ENCODE peak calls at places on chromosomes 11 and 22, in ten cellular contexts. H is lower lobe of right lung; V is right atrium auricular region; I is thoracic aorta; Z is CD4-positive, alpha-beta T cell; R is aorta; C is colonic mucosa; M is SK-N-SH; F is heart right ventricle; W is brain microvascular endothelial cell. T is an unnamed sample.

GRCh38 chr11:129375731-129376657 is at the start of gene BARX2:
- DNase-seq in Z (no peak), C (peak; percentile 77), R (no peak), M (peak; percentile 70), W (peak; percentile 59), I (no peak), H (peak; percentile 77), F (no peak), V (no peak), T (peak; percentile 16)

GRCh38 chr11:40241524-40242037 is 1217.9 kb downstream of the LRRC4C start:
- DNase-seq in Z (no peak), M (no peak), V (peak; percentile 60), H (no peak), C (no peak), F (no peak), I (no peak), R (no peak), W (no peak), T (peak; percentile 33)

GRCh38 chr22:33035276-33035863 is 22.8 kb downstream of the SYN3 start:
- DNase-seq in V (peak; percentile 1), R (no peak), I (no peak), H (no peak), W (no peak), M (no peak), Z (no peak), F (no peak), C (no peak), T (no peak)

GRCh38 chr22:31680764-31681624 is 19.0 kb upstream of the PISD start:
- DNase-seq in I (no peak), R (peak; percentile 51), M (no peak), V (no peak), C (peak; percentile 59), H (no peak), W (peak; percentile 37), F (no peak), Z (no peak), T (no peak)

GRCh38 chr11:74471037-74471436 is 3.7 kb upstream of the KCNE3 start:
- DNase-seq in H (no peak), V (peak; percentile 50), Z (no peak), R (no peak), M (no peak), W (no peak), C (no peak), F (no peak), I (no peak), T (no peak)

GRCh38 chr11:91219501-91219900 is 996.7 kb upstream of the CHORDC1 start:
- DNase-seq in I (no peak), H (no peak), F (no peak), R (no peak), C (no peak), Z (no peak), V (no peak), W (peak; percentile 67), M (no peak), T (no peak)

GRCh38 chr11:645536-645935 is 8.5 kb downstream of the DRD4 start:
- DNase-seq in M (no peak), I (no peak), R (no peak), C (no peak), H (no peak), V (no peak), W (no peak), Z (no peak), F (no peak), T (no peak)

GRCh38 chr11:23134627-23135026 is 274.4 kb upstream of the CCDC179 start:
- DNase-seq in C (no peak), I (no peak), Z (no peak), R (no peak), W (no peak), V (no peak), M (no peak), H (no peak), F (no peak), T (no peak)

GRCh38 chr11:13761712-13762111 is 93.2 kb downstream of the FAR1 start:
- DNase-seq in R (no peak), W (no peak), C (no peak), I (no peak), Z (no peak), V (no peak), H (no peak), M (no peak), F (no peak), T (no peak)

GRCh38 chr22:33529424-33530113 is 390.7 kb downstream of the LARGE1 start:
- DNase-seq in H (no peak), R (no peak), M (no peak), W (peak; percentile 47), C (no peak), I (no peak), F (no peak), V (no peak), Z (no peak), T (no peak)

GRCh38 chr11:10606536-10607208 is 38.2 kb upstream of the LYVE1 start:
- DNase-seq in V (no peak), M (no peak), W (peak; percentile 44), C (peak; percentile 12), H (no peak), Z (no peak), F (no peak), R (no peak), I (no peak), T (no peak)

GRCh38 chr11:110785398-110785797 is 73.2 kb upstream of the ARHGAP20 start:
- DNase-seq in F (no peak), C (no peak), M (no peak), H (no peak), V (no peak), W (no peak), R (no peak), I (no peak), Z (no peak), T (no peak)

GRCh38 chr22:50546326-50547230 is 879 bp downstream of the KLHDC7B start:
- DNase-seq in I (no peak), R (peak; percentile 51), F (no peak), M (peak; percentile 44), H (peak; percentile 45), V (no peak), W (no peak), Z (no peak), C (no peak), T (no peak)

DNA sequence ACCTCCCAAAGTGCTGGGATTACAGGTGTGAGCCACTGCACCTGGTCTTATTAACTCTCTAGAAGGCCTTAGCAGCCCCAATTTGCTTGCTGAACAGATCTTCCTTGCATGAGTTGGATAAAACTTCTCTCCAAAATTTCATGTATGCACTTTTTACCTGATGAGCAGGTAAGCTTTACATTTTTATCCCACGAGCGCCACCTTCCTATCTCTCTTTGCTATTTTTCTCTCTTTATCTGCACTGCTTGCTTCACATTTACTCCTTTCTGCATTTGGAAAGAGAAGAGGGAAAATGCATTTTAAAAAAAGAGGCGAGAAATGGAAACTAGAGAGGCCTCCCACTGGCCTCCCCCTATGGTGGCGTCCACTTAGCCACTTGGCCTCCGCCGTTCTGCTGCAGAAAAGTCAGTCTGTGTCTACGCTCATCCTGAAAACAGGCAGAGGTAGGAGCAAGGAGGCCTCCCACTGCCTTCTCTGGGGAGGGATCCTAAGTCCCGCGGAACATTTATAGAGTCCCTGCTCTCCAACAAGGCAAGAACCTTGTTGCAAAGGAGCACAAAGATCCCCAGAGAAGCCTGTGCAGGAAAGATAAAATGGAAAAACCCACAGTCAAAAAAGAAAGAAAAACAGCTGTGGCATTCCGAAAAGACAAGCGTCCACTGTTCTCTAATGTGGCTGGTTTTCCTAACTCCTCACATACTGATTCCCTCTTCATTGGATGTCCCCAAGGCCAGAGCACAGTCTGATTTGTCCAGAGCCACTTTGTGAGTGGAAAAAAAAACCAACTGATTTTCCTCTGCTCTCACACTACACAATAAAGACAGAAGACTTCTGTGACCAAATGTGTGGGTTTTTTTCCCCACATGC is 62.2 kb upstream of the INCENP start:
- DNase-seq in H (no peak), V (no peak), R (no peak), I (no peak), Z (no peak), F (no peak), W (no peak), M (no peak), C (no peak), T (no peak)
- H3K27ac ChIP-seq in H (no peak overlapping the region), V (no peak overlapping the region), R (no peak overlapping the region), I (no peak overlapping the region), Z (no peak overlapping the region), F (peak overlapping the region; percentile 23), W (no peak overlapping the region), M (no peak overlapping the region), C (no peak overlapping the region), T (peak overlapping the region; percentile 70)

DNA sequence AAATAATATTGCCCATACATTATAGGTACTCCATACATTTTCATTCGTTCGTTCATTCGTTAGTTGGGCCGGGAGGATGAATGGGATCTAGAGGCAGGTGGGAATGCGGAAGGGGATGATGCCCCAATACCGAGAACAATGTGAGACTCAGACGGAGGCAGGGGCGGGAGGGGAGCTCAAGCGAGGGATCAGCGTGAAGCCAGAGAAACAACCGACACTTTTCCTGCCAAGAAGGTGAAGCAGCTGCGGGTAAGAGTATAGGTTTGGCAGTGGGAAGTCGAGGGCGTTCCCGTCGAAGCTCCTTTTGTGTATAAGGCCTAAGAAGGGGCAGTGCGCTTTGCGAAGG is 1.1 kb upstream of the ARHGEF17 start:
- DNase-seq in Z (no peak), H (no peak), F (no peak), V (no peak), R (no peak), W (no peak), M (no peak), C (peak; percentile 37), I (no peak), T (no peak)
- H3K27ac ChIP-seq in Z (no peak overlapping the region), H (peak overlapping the region; percentile 66), F (peak overlapping the region; percentile 98), V (peak overlapping the region; percentile 95), R (no peak overlapping the region), W (no peak overlapping the region), M (peak overlapping the region; percentile 74), C (peak overlapping the region; percentile 87), I (peak overlapping the region; percentile 80), T (peak overlapping the region; percentile 13)

GRCh38 chr11:57214494-57214893 is 22.6 kb downstream of the APLNR start:
- DNase-seq in Z (no peak), H (no peak), W (peak; percentile 83), I (no peak), C (no peak), F (no peak), R (no peak), V (no peak), M (no peak), T (peak; percentile 40)
- H3K27ac ChIP-seq in Z (no peak overlapping the region), H (no peak overlapping the region), W (no peak overlapping the region), I (no peak overlapping the region), C (no peak overlapping the region), F (no peak overlapping the region), R (no peak overlapping the region), V (no peak overlapping the region), M (no peak overlapping the region), T (no peak overlapping the region)

DNA sequence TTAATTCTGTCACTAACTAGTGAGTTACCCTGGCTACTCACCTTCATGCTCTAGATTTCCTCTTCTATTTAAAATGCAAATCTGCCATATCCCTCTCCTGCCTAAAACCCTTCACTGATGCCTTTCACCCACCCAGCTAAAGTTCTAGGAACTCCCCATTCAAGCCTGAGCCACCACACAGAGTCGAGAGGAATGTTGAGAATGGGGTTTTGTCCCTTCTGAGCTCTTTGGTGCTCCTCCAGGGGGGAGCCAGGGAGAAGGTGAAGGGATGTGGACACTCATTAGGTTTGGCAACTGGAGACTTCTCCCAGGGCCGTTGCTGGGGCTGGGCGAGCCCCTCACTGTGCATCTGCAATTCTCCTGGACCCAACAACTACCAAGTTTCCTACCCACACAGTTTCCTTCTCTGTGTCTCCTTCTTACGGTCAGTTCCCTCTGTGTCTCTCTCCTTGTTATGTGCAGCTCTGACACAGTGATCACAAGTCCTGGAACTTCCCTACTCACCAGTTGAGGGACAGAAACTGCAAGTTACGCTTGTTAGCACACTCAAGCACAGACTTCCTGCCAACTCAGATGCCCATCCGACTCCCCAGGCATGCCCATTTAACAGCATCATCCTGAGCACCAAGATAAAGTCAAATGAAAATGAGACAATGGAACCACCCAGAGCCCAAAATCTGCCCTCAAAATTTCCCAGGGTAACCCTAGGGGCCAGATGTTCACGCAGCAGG is 6.5 kb upstream of the IL10RA start:
- DNase-seq in I (no peak), C (no peak), M (no peak), V (peak; percentile 57), W (no peak), R (no peak), Z (no peak), H (no peak), F (no peak), T (no peak)
- H3K27ac ChIP-seq in I (no peak overlapping the region), C (peak overlapping the region; percentile 26), M (no peak overlapping the region), V (no peak overlapping the region), W (no peak overlapping the region), R (no peak overlapping the region), Z (no peak overlapping the region), H (peak overlapping the region; percentile 60), F (peak overlapping the region; percentile 3), T (no peak overlapping the region)

T was measured in right cardiac atrium.